ENCODE peak calls at places on chromosomes 4 and X, in seven cellular contexts. V is endothelial cell of umbilical vein, P is tibial nerve, D is right lobe of liver, U is brain microvascular endothelial cell, O is GM10248, S is GM20000. E is an unnamed sample.

GRCh38 chrX:108642273-108642628 is 94.1 kb downstream of the IRS4 start:
- DNase-seq in O (no peak), P (no peak), D (no peak), V (no peak), U (no peak), S (no peak), E (no peak)

GRCh38 chr4:113678651-113679050 is 82.9 kb downstream of the CAMK2D start:
- DNase-seq in V (no peak), U (no peak), O (no peak), S (no peak), D (no peak), P (no peak), E (no peak)

GRCh38 chr4:3760833-3761232 is 5.4 kb upstream of the ADRA2C start:
- DNase-seq in V (no peak), U (no peak), D (no peak), P (no peak), O (no peak), S (no peak), E (no peak)

GRCh38 chr4:23887989-23888388 is 1.9 kb downstream of the PPARGC1A start:
- DNase-seq in V (no peak), O (no peak), U (no peak), S (no peak), P (no peak), D (no peak), E (no peak)

GRCh38 chr4:139647184-139647583 is 18.4 kb upstream of the MGST2 start:
- DNase-seq in O (no peak), P (no peak), S (no peak), V (no peak), U (no peak), D (no peak), E (no peak)

GRCh38 chr4:168587326-168588125 is 90.7 kb downstream of the PALLD start:
- DNase-seq in O (no peak), S (no peak), U (peak; percentile 74), D (no peak), P (no peak), V (no peak), E (no peak)

GRCh38 chrX:39729834-39730670 is 367.7 kb downstream of the BCOR start:
- DNase-seq in S (no peak), V (no peak), D (no peak), U (no peak), O (no peak), P (no peak), E (no peak)

GRCh38 chr4:1092026-1092982 is 21.1 kb downstream of the RNF212 start:
- DNase-seq in V (no peak), O (no peak), S (no peak), P (no peak), U (no peak), D (no peak), E (no peak)

GRCh38 chr4:101197350-101197749 is 150.0 kb downstream of the PPP3CA start:
- DNase-seq in V (no peak), P (no peak), O (no peak), S (no peak), D (no peak), U (no peak), E (no peak)

GRCh38 chrX:6004529-6004928 is 224.1 kb downstream of the NLGN4X start:
- DNase-seq in S (no peak), D (no peak), U (no peak), P (no peak), V (no peak), O (no peak), E (no peak)

GRCh38 chr4:6147441-6147840 is 52.9 kb downstream of the JAKMIP1 start:
- DNase-seq in V (no peak), S (no peak), P (no peak), D (no peak), O (no peak), U (no peak), E (no peak)

GRCh38 chr4:19999331-19999730 is 252.4 kb upstream of the SLIT2 start:
- DNase-seq in U (no peak), P (no peak), S (no peak), O (no peak), V (no peak), D (no peak), E (no peak)

GRCh38 chr4:113059783-113060182 is 10.3 kb downstream of the ANK2 start:
- DNase-seq in D (no peak), P (no peak), V (no peak), O (no peak), U (no peak), S (no peak), E (no peak)

GRCh38 chrX:151228935-151229334 is 52.6 kb downstream of the GPR50 start:
- DNase-seq in V (no peak), P (no peak), D (no peak), S (no peak), O (no peak), U (no peak), E (no peak)

GRCh38 chrX:151225843-151226242 is 49.5 kb downstream of the GPR50 start:
- DNase-seq in S (no peak), U (no peak), D (no peak), P (no peak), O (no peak), V (no peak), E (no peak)

GRCh38 chrX:151226941-151227340 is 50.6 kb downstream of the GPR50 start:
- DNase-seq in S (no peak), P (no peak), O (no peak), U (no peak), V (no peak), D (no peak), E (no peak)

DNA sequence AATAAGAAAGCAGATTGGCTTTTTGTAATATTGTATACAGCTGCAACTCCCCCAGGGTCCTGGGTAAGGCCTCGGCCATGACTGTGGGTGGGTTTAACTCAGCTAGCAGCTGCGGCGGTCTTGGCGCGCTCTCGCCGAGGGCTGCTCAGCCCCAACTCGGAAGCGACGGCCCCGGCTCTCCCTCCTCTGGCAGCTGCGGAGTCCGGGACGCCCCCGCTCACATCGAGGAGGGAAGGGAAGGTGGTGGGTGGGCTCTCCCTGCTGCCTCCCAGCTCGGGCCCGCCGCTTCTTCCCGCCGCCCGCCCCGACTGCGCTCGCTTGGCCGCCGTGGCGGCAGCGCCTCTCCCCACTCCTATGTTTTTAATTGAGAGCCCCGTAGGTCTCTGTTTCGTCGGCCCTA is 51.3 kb downstream of the GPR50 start:
- DNase-seq in P (no peak), V (no peak), S (no peak), O (no peak), U (no peak), D (no peak), E (no peak)
- TF ChIP-seq CTCF in P (no peak), V (no peak), S (no peak), O (no peak), U (no peak), D (no peak), E (no peak)

DNA sequence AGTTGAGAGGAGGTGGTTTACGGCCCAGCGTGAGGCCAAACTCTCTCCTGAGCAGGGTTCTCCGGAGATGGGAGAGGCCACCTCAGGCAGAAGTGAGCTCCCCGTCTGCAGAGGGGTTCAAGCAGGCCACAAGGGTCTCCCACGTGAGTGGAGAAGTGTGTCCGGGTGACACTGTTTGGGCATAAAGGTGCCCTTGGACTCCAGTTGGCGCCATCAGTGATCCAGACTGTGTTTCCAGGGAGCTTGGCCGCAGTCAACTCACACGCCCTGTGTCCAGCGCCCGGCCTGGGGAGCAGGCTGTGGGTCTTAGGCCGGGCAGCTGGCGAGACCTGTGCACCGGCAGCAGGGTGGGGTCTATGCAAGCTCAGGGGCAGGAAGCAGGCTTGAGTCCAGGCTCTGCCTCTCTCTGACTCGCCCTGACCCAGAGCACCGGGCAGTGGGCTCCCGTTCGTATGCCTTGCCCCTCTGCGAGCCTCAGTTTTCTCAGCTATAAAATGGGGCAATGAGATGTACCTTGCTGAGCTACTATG is 24.6 kb upstream of the HTRA3 start:
- DNase-seq in V (no peak), U (no peak), P (no peak), O (no peak), S (no peak), D (peak; percentile 15), E (no peak)
- TF ChIP-seq CTCF in V (no peak), U (no peak), P (no peak), O (no peak), S (no peak), D (no peak), E (no peak)

GRCh38 chrX:12988797-12989196 is 13.9 kb downstream of the TMSB4X start:
- DNase-seq in S (no peak), D (no peak), O (no peak), V (peak; percentile 73), U (peak; percentile 60), P (no peak), E (no peak)
- TF ChIP-seq CTCF in S (no peak), D (no peak), O (no peak), V (no peak), U (no peak), P (no peak), E (no peak)

GRCh38 chrX:68147848-68148247 is 285.4 kb downstream of the OPHN1 start:
- DNase-seq in V (no peak), S (no peak), O (no peak), D (no peak), P (no peak), U (no peak), E (no peak)

GRCh38 chrX:68146054-68146453 is 287.2 kb downstream of the OPHN1 start:
- DNase-seq in O (no peak), V (peak; percentile 41), D (no peak), P (no peak), U (peak; percentile 31), S (no peak), E (no peak)
- TF ChIP-seq CTCF in O (peak; percentile 13), V (peak; percentile 26), D (peak; percentile 42), P (peak; percentile 17), U (peak; percentile 48), S (peak; percentile 5), E (peak; percentile 77)

GRCh38 chrX:153927936-153928760 is 2.1 kb upstream of the ARHGAP4 start:
- DNase-seq in U (peak; percentile 95), P (peak; percentile 83), S (peak; percentile 95), O (peak; percentile 97), D (peak; percentile 97), V (peak; percentile 98), E (no peak)
- TF ChIP-seq CTCF in U (peak; percentile 24), P (peak; percentile 47), S (no peak), O (no peak), D (peak; percentile 16), V (no peak), E (peak; percentile 56)

DNA sequence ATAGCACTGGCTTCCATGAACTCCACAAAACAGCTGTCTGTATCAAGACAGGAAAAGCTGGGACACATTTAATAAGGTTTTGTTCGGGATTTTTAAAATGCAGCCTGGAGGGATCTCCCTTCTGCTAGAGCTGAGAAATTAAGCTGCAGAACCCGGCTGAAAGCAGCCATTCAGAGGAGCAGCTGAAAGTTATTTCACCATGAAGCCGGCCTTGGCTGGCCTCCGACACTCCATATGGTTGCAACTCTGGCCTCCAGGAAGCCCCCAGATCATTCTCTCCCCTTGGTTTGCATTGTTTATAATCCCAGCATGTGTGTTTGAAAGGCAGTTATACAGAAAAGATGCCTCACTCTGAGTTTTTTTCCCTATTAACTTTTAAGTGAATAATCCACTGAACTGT is 239.4 kb downstream of the SPATA18 start:
- DNase-seq in D (no peak), S (no peak), U (no peak), O (no peak), P (no peak), V (no peak), E (no peak)
- TF ChIP-seq CTCF in D (no peak), S (no peak), U (no peak), O (no peak), P (no peak), V (no peak), E (no peak)